ENCODE peak calls at places on chromosomes 4 and X, in five cellular contexts. F is sigmoid colon, W is H9, N is suprapubic skin, H is AG10803. G is an unnamed sample.

GRCh38 chr4:185693548-185694215 is 118.3 kb downstream of the SORBS2 start:
- DNase-seq in H (no peak), N (no peak), F (no peak), W (no peak), G (no peak)

GRCh38 chrX:93177930-93178329 is 495.4 kb downstream of the NAP1L3 start:
- DNase-seq in F (no peak), N (no peak), W (no peak), H (no peak), G (no peak)

GRCh38 chr4:145388043-145388442 is 93.6 kb upstream of the SMAD1 start:
- DNase-seq in H (no peak), F (no peak), W (no peak), N (no peak), G (no peak)

GRCh38 chrX:27884654-27885053 is 76.9 kb downstream of the MAGEB10 start:
- DNase-seq in F (no peak), H (no peak), N (no peak), W (no peak), G (no peak)

GRCh38 chr4:14143892-14144291 is 516.4 kb upstream of the BOD1L1 start:
- DNase-seq in N (no peak), W (no peak), F (no peak), H (no peak), G (no peak)

GRCh38 chr4:33494150-33494549 is 2750.2 kb downstream of the ARAP2 start:
- DNase-seq in H (no peak), F (no peak), W (no peak), N (no peak), G (no peak)

GRCh38 chr4:92235741-92236140 is 68.0 kb upstream of the GRID2 start:
- DNase-seq in H (no peak), W (no peak), N (no peak), F (no peak), G (no peak)

GRCh38 chr4:110619401-110620247 is 3.3 kb downstream of the PITX2 start:
- DNase-seq in H (no peak), N (no peak), W (peak; percentile 82), F (no peak), G (no peak)

GRCh38 chr4:147118523-147118922 is 172.9 kb upstream of the TTC29 start:
- DNase-seq in W (no peak), N (no peak), F (no peak), H (peak; percentile 62), G (no peak)

GRCh38 chr4:165537028-165537648 is 158.3 kb downstream of the CPE start:
- DNase-seq in H (peak; percentile 37), W (no peak), F (no peak), N (no peak), G (no peak)

GRCh38 chr4:1744552-1744951 is 23.2 kb downstream of the TACC3 start:
- DNase-seq in W (no peak), N (no peak), F (no peak), H (no peak), G (no peak)

GRCh38 chr4:118969359-118969758 is 80.7 kb downstream of the SYNPO2 start:
- DNase-seq in F (peak; percentile 90), N (no peak), H (peak; percentile 66), W (no peak), G (peak; percentile 34)

GRCh38 chr4:174156239-174156826 is 127.1 kb downstream of the FBXO8 start:
- DNase-seq in W (no peak), F (no peak), H (peak; percentile 48), N (no peak), G (no peak)

GRCh38 chr4:186719925-186720694 is 3.5 kb downstream of the FAT1 start:
- DNase-seq in W (no peak), F (no peak), N (no peak), H (peak; percentile 49), G (no peak)
- TF ChIP-seq CTCF in W (peak; percentile 91), F (peak; percentile 37), N (no peak), H (peak; percentile 52), G (peak; percentile 22)

GRCh38 chrX:138034136-138034535 is 468.2 kb downstream of the ZIC3 start:
- DNase-seq in W (no peak), N (no peak), F (no peak), H (no peak), G (no peak)
- TF ChIP-seq CTCF in W (peak; percentile 59), N (no peak), F (no peak), H (no peak), G (no peak)

GRCh38 chrX:153568612-153569011 is 30.3 kb downstream of the CCNQ start:
- DNase-seq in H (no peak), W (peak; percentile 42), N (no peak), F (no peak), G (no peak)
- TF ChIP-seq CTCF in H (no peak), W (peak; percentile 32), N (no peak), F (no peak), G (no peak)

DNA sequence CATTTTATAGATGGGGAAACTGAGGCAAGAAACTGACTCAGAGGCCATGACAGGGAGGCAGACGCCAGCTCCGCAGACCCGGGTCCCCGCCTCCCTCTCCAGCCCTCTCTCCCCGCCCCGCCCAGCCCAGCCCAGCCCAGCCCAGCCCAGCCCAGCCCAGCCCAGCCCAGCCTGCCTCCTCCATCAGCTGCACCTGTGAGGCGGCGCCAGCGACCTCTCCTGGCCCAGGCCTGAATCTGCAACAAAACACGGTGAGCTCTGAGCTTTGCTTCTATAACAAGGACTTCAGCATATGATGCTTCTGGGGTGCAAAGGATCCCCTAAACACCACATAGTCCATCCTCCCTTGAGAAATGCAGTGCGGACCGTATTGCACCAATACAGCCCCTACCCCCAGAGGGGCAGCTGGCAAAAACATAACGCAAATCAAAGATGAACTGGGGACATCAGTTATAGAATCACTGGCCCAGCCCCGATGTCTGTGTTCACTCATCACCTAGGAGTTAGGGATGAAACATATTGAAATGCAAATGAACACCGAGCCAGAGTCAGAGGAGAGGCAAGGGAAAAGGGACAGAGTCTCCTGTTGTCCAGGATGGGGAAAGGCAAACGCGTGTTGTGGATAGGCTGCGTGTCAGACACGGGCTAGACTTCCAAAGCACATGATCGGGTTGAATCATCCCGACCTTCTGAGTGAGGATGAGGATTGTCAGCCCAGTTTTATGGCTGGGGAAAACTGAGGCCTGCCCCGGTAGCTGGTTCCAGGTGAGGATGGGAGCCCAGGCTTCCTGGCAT is 216.1 kb upstream of the PSAPL1 start:
- DNase-seq in W (peak; percentile 85), H (no peak), F (peak; percentile 70), N (no peak), G (no peak)
- TF ChIP-seq CTCF in W (peak; percentile 57), H (peak; percentile 17), F (no peak), N (no peak), G (no peak)

GRCh38 chr4:108337923-108338322 is 169.2 kb upstream of the LEF1 start:
- DNase-seq in N (no peak), H (peak; percentile 50), W (no peak), F (no peak), G (no peak)

GRCh38 chr4:108345862-108346530 is 177.3 kb upstream of the LEF1 start:
- DNase-seq in N (no peak), W (no peak), F (no peak), H (peak; percentile 73), G (no peak)

DNA sequence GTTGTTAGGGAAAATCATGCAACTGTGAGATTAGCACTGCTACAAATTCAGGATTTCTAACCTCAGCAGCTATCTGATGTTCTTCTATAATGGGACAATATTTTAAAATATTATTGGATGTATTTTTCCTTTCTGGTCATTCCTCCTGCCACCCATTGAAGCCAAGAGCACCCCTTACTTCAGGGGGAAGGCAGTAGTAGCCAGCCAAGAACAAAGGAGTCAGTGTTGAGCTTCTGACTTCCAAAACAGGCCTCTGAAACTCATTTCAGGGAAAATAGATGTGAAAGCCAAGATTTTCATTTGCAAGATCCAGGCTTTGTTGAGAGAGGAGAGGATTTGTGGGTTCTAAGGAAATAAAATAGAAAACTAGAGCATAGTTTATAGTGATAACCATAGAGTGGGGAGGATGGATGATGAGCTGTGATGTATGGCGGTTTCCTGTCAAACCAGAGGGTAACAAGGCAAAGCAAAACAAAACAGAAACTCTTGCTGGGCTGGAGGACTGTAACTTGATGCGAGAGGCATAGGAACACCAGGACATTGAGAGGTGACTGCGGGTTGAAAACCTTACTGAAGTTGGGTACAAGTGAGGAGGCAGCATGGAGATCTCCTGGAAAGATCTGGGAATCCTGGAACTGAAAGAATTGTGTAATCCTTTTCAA is 173.7 kb upstream of the LEF1 start:
- DNase-seq in N (no peak), H (no peak), W (no peak), F (no peak), G (no peak)
- TF ChIP-seq CTCF in N (no peak), H (no peak), W (no peak), F (no peak), G (no peak)

GRCh38 chrX:57286507-57287251 is at the start of gene FAAH2:
- DNase-seq in W (peak; percentile 66), H (no peak), N (no peak), F (no peak), G (no peak)
- TF ChIP-seq CTCF in W (peak; percentile 34), H (no peak), N (no peak), F (no peak), G (no peak)

GRCh38 chr4:85127653-85128052 is 161.2 kb upstream of the WDFY3 start:
- DNase-seq in W (peak; percentile 88), H (peak; percentile 16), N (no peak), F (no peak), G (no peak)
- TF ChIP-seq CTCF in W (peak; percentile 83), H (peak; percentile 41), N (no peak), F (no peak), G (no peak)

G was measured in thoracic aorta.